ENCODE peak calls at places on chromosomes 12 and 14, in seven cellular contexts. One of them, this sample, is unnamed.

GRCh38 chr14:28766505-28767238 is at the start of gene FOXG1:
- DNase-seq in B cell: no peak
- DNase-seq in epithelial cell of esophagus: no peak
- DNase-seq in nephron progenitor cell: peak; percentile 53
- DNase-seq in cardiac fibroblast: no peak
- DNase-seq in foreskin keratinocyte: no peak
- DNase-seq in endothelial cell of umbilical vein: no peak
- DNase-seq in this sample: no peak

GRCh38 chr14:50967104-50967503 is 22.8 kb upstream of the PYGL start:
- DNase-seq in epithelial cell of esophagus: no peak
- DNase-seq in endothelial cell of umbilical vein: no peak
- DNase-seq in B cell: no peak
- DNase-seq in cardiac fibroblast: no peak
- DNase-seq in foreskin keratinocyte: no peak
- DNase-seq in nephron progenitor cell: no peak
- DNase-seq in this sample: no peak

GRCh38 chr14:85315290-85315689 is 214.7 kb upstream of the FLRT2 start:
- DNase-seq in foreskin keratinocyte: no peak
- DNase-seq in B cell: no peak
- DNase-seq in cardiac fibroblast: no peak
- DNase-seq in nephron progenitor cell: no peak
- DNase-seq in epithelial cell of esophagus: no peak
- DNase-seq in endothelial cell of umbilical vein: no peak
- DNase-seq in this sample: no peak

GRCh38 chr12:60522684-60523083 is 926.9 kb downstream of the SLC16A7 start:
- DNase-seq in nephron progenitor cell: no peak
- DNase-seq in foreskin keratinocyte: no peak
- DNase-seq in epithelial cell of esophagus: no peak
- DNase-seq in endothelial cell of umbilical vein: no peak
- DNase-seq in B cell: no peak
- DNase-seq in cardiac fibroblast: no peak
- DNase-seq in this sample: no peak

GRCh38 chr14:95314609-95315008 is 5.1 kb downstream of the CLMN start:
- DNase-seq in B cell: no peak
- DNase-seq in epithelial cell of esophagus: peak; percentile 88
- DNase-seq in foreskin keratinocyte: no peak
- DNase-seq in cardiac fibroblast: peak; percentile 52
- DNase-seq in nephron progenitor cell: no peak
- DNase-seq in endothelial cell of umbilical vein: no peak
- DNase-seq in this sample: peak; percentile 74

GRCh38 chr12:87667378-87667777 is 361.8 kb downstream of the C12orf50 start:
- DNase-seq in cardiac fibroblast: peak; percentile 64
- DNase-seq in nephron progenitor cell: no peak
- DNase-seq in B cell: no peak
- DNase-seq in epithelial cell of esophagus: peak; percentile 55
- DNase-seq in foreskin keratinocyte: no peak
- DNase-seq in endothelial cell of umbilical vein: no peak
- DNase-seq in this sample: no peak

GRCh38 chr12:45435945-45436710 is 220.2 kb downstream of the ANO6 start:
- DNase-seq in nephron progenitor cell: no peak
- DNase-seq in B cell: no peak
- DNase-seq in epithelial cell of esophagus: no peak
- DNase-seq in endothelial cell of umbilical vein: peak; percentile 43
- DNase-seq in foreskin keratinocyte: no peak
- DNase-seq in cardiac fibroblast: no peak
- DNase-seq in this sample: no peak

GRCh38 chr12:86530996-86531655 is 274.9 kb upstream of the MGAT4C start:
- DNase-seq in B cell: no peak
- DNase-seq in cardiac fibroblast: peak; percentile 49
- DNase-seq in epithelial cell of esophagus: peak; percentile 63
- DNase-seq in endothelial cell of umbilical vein: no peak
- DNase-seq in foreskin keratinocyte: no peak
- DNase-seq in nephron progenitor cell: no peak
- DNase-seq in this sample: no peak

GRCh38 chr14:29821665-29822429 is 105.8 kb downstream of the PRKD1 start:
- DNase-seq in foreskin keratinocyte: no peak
- DNase-seq in nephron progenitor cell: no peak
- DNase-seq in endothelial cell of umbilical vein: no peak
- DNase-seq in B cell: no peak
- DNase-seq in epithelial cell of esophagus: no peak
- DNase-seq in cardiac fibroblast: peak; percentile 27
- DNase-seq in this sample: no peak

GRCh38 chr12:104049278-104050257 is at the start of gene GLT8D2:
- DNase-seq in endothelial cell of umbilical vein: peak; percentile 43
- DNase-seq in foreskin keratinocyte: no peak
- DNase-seq in B cell: no peak
- DNase-seq in cardiac fibroblast: peak; percentile 71
- DNase-seq in epithelial cell of esophagus: peak; percentile 52
- DNase-seq in nephron progenitor cell: peak; percentile 77
- DNase-seq in this sample: no peak

GRCh38 chr14:26427059-26427458 is 170.8 kb downstream of the NOVA1 start:
- DNase-seq in epithelial cell of esophagus: no peak
- DNase-seq in cardiac fibroblast: peak; percentile 61
- DNase-seq in B cell: no peak
- DNase-seq in endothelial cell of umbilical vein: peak; percentile 58
- DNase-seq in foreskin keratinocyte: no peak
- DNase-seq in nephron progenitor cell: no peak
- DNase-seq in this sample: no peak

GRCh38 chr14:37655418-37655817 is 60.0 kb downstream of the TTC6 start:
- DNase-seq in nephron progenitor cell: no peak
- DNase-seq in cardiac fibroblast: peak; percentile 39
- DNase-seq in foreskin keratinocyte: no peak
- DNase-seq in epithelial cell of esophagus: peak; percentile 18
- DNase-seq in endothelial cell of umbilical vein: no peak
- DNase-seq in B cell: no peak
- DNase-seq in this sample: no peak

GRCh38 chr14:94355191-94355794 is 32.2 kb upstream of the SERPINA6 start:
- DNase-seq in foreskin keratinocyte: peak; percentile 37
- DNase-seq in B cell: no peak
- DNase-seq in nephron progenitor cell: peak; percentile 32
- DNase-seq in epithelial cell of esophagus: peak; percentile 77
- DNase-seq in cardiac fibroblast: peak; percentile 60
- DNase-seq in endothelial cell of umbilical vein: no peak
- DNase-seq in this sample: no peak

GRCh38 chr12:50050410-50051280 is 6.8 kb upstream of the ASIC1 start:
- DNase-seq in foreskin keratinocyte: no peak
- DNase-seq in B cell: no peak
- DNase-seq in endothelial cell of umbilical vein: no peak
- DNase-seq in nephron progenitor cell: peak; percentile 49
- DNase-seq in cardiac fibroblast: peak; percentile 66
- DNase-seq in epithelial cell of esophagus: peak; percentile 48
- DNase-seq in this sample: no peak

GRCh38 chr12:115916910-115917668 is 360.4 kb downstream of the MED13L start:
- DNase-seq in endothelial cell of umbilical vein: peak; percentile 5
- DNase-seq in cardiac fibroblast: peak; percentile 13
- DNase-seq in foreskin keratinocyte: no peak
- DNase-seq in epithelial cell of esophagus: peak; percentile 68
- DNase-seq in nephron progenitor cell: peak; percentile 89
- DNase-seq in B cell: peak; percentile 65
- DNase-seq in this sample: peak; percentile 86

GRCh38 chr12:66905201-66905600 is 226.3 kb upstream of the GRIP1 start:
- DNase-seq in nephron progenitor cell: no peak
- DNase-seq in endothelial cell of umbilical vein: no peak
- DNase-seq in B cell: no peak
- DNase-seq in epithelial cell of esophagus: peak; percentile 54
- DNase-seq in cardiac fibroblast: no peak
- DNase-seq in foreskin keratinocyte: no peak
- DNase-seq in this sample: no peak

GRCh38 chr12:92493816-92494215 is 209.0 kb upstream of the PLEKHG7 start:
- DNase-seq in cardiac fibroblast: peak; percentile 23
- DNase-seq in endothelial cell of umbilical vein: no peak
- DNase-seq in epithelial cell of esophagus: peak; percentile 17
- DNase-seq in B cell: no peak
- DNase-seq in foreskin keratinocyte: no peak
- DNase-seq in nephron progenitor cell: no peak
- DNase-seq in this sample: no peak

GRCh38 chr12:10395390-10395998 is 5.7 kb upstream of the KLRK1 start:
- DNase-seq in endothelial cell of umbilical vein: no peak
- DNase-seq in B cell: no peak
- DNase-seq in nephron progenitor cell: no peak
- DNase-seq in foreskin keratinocyte: peak; percentile 87
- DNase-seq in cardiac fibroblast: peak; percentile 78
- DNase-seq in epithelial cell of esophagus: peak; percentile 92
- DNase-seq in this sample: peak; percentile 36

GRCh38 chr12:63353559-63353958 is 202.6 kb upstream of the AVPR1A start:
- DNase-seq in foreskin keratinocyte: no peak
- DNase-seq in epithelial cell of esophagus: peak; percentile 70
- DNase-seq in B cell: no peak
- DNase-seq in cardiac fibroblast: peak; percentile 55
- DNase-seq in nephron progenitor cell: no peak
- DNase-seq in endothelial cell of umbilical vein: peak; percentile 70
- DNase-seq in this sample: no peak

GRCh38 chr14:102504951-102505600 is 4.5 kb downstream of the ANKRD9 start:
- DNase-seq in foreskin keratinocyte: no peak
- DNase-seq in cardiac fibroblast: no peak
- DNase-seq in nephron progenitor cell: no peak
- DNase-seq in endothelial cell of umbilical vein: no peak
- DNase-seq in epithelial cell of esophagus: no peak
- DNase-seq in B cell: peak; percentile 34
- DNase-seq in this sample: no peak

DNA sequence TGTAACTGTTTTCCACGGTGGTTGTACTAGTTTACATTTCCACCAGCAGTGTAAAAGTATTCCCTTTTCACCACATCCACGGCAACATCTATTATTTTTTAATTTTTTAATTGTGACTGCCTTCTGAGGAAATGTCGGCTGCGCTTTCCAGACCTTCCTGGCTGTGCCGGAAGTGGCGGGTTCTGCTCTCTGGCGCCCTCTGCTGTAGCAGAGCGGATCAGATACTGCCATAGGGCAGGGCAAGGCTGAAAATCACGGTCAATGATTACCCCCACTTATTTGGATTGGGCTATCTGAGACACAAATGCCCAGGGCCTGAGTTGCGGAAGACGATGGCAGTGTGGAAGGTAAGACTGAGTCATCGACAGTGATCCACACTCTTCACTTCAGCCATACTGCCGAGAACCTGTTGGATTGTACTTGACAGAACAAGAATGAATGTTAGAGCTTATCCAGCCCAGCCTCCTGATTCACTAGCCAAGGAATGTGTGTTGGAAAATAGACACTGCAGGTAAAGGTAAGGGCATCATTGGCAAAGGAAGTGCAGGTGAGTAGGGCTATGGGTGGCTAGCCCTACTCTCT is 124.2 kb downstream of the NTF3 start:
- DNase-seq in nephron progenitor cell: peak; percentile 31
- DNase-seq in foreskin keratinocyte: no peak
- DNase-seq in B cell: no peak
- DNase-seq in epithelial cell of esophagus: no peak
- DNase-seq in cardiac fibroblast: no peak
- DNase-seq in endothelial cell of umbilical vein: no peak
- DNase-seq in this sample: no peak
- TF ChIP-seq CTCF in nephron progenitor cell: no peak
- TF ChIP-seq CTCF in foreskin keratinocyte: peak; percentile 50
- TF ChIP-seq CTCF in B cell: no peak
- TF ChIP-seq CTCF in epithelial cell of esophagus: peak; percentile 2
- TF ChIP-seq CTCF in cardiac fibroblast: peak; percentile 8
- TF ChIP-seq CTCF in endothelial cell of umbilical vein: peak; percentile 36
- TF ChIP-seq CTCF in this sample: peak; percentile 10

DNA sequence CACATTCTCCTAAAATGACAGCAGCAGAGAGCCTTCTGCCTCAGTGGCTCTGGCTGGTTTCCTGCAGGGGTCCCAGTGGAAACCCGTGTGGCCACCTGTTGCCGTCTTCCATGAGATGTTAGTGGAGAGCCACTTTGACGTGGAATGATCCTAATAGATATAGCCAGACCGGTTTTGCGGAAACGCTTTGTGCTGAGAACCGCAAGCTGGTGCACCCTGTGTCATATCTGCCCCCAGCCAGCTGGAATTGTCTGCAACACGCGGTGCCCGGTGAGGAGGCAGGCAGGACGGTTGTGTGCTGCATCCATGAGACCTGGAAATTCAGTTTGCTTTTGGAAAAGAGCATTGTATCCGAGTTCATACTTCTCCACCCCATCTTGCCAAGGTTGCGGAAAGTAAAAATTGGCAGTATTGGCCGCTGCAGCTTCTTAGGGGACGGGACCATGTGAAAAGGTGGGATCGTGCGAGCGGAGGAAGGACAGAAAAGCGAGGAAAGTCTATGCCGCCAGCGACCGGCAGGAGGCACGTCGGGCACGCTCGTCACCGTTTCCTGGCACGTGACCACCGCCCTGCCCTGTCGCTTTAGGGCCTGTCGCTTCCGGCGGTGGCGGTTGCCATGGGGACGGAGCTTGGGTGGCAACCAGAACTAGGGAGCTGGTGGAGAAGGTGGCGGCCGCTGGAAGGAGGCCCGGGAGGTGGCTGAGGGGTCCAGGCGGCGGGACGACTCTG is at the start of gene CFAP251:
- DNase-seq in cardiac fibroblast: peak; percentile 65
- DNase-seq in B cell: peak; percentile 97
- DNase-seq in epithelial cell of esophagus: peak; percentile 89
- DNase-seq in endothelial cell of umbilical vein: peak; percentile 81
- DNase-seq in nephron progenitor cell: peak; percentile 92
- DNase-seq in foreskin keratinocyte: peak; percentile 46
- DNase-seq in this sample: peak; percentile 96
- TF ChIP-seq CTCF in cardiac fibroblast: peak; percentile 51
- TF ChIP-seq CTCF in B cell: peak; percentile 86
- TF ChIP-seq CTCF in epithelial cell of esophagus: peak; percentile 68
- TF ChIP-seq CTCF in endothelial cell of umbilical vein: peak; percentile 71
- TF ChIP-seq CTCF in nephron progenitor cell: peak; percentile 60
- TF ChIP-seq CTCF in foreskin keratinocyte: no peak
- TF ChIP-seq CTCF in this sample: peak; percentile 50

GRCh38 chr12:76878899-76879709 is at the start of gene CSRP2:
- DNase-seq in foreskin keratinocyte: peak; percentile 54
- DNase-seq in nephron progenitor cell: peak; percentile 96
- DNase-seq in B cell: peak; percentile 52
- DNase-seq in endothelial cell of umbilical vein: peak; percentile 86
- DNase-seq in cardiac fibroblast: peak; percentile 74
- DNase-seq in epithelial cell of esophagus: peak; percentile 92
- DNase-seq in this sample: peak; percentile 92

GRCh38 chr12:76879710-76880025 is 849 bp upstream of the CSRP2 start:
- DNase-seq in cardiac fibroblast: no peak
- DNase-seq in endothelial cell of umbilical vein: no peak
- DNase-seq in epithelial cell of esophagus: no peak
- DNase-seq in nephron progenitor cell: peak; percentile 50
- DNase-seq in foreskin keratinocyte: no peak
- DNase-seq in B cell: no peak
- DNase-seq in this sample: no peak

GRCh38 chr12:76876696-76877229 is 2.1 kb downstream of the CSRP2 start:
- DNase-seq in B cell: no peak
- DNase-seq in nephron progenitor cell: no peak
- DNase-seq in foreskin keratinocyte: peak; percentile 67
- DNase-seq in cardiac fibroblast: no peak
- DNase-seq in endothelial cell of umbilical vein: no peak
- DNase-seq in epithelial cell of esophagus: peak; percentile 92
- DNase-seq in this sample: no peak

GRCh38 chr12:76880156-76881023 is 1.6 kb upstream of the CSRP2 start:
- DNase-seq in endothelial cell of umbilical vein: peak; percentile 29
- DNase-seq in B cell: no peak
- DNase-seq in nephron progenitor cell: no peak
- DNase-seq in epithelial cell of esophagus: no peak
- DNase-seq in cardiac fibroblast: no peak
- DNase-seq in foreskin keratinocyte: no peak
- DNase-seq in this sample: no peak

GRCh38 chr12:76878045-76878898 is 547 bp downstream of the CSRP2 start:
- DNase-seq in cardiac fibroblast: no peak
- DNase-seq in foreskin keratinocyte: peak; percentile 27
- DNase-seq in B cell: no peak
- DNase-seq in epithelial cell of esophagus: peak; percentile 61
- DNase-seq in nephron progenitor cell: peak; percentile 60
- DNase-seq in endothelial cell of umbilical vein: peak; percentile 22
- DNase-seq in this sample: peak; percentile 51
- TF ChIP-seq CTCF in cardiac fibroblast: peak; percentile 13
- TF ChIP-seq CTCF in foreskin keratinocyte: peak; percentile 11
- TF ChIP-seq CTCF in B cell: peak; percentile 45
- TF ChIP-seq CTCF in epithelial cell of esophagus: peak; percentile 19
- TF ChIP-seq CTCF in nephron progenitor cell: peak; percentile 42
- TF ChIP-seq CTCF in endothelial cell of umbilical vein: peak; percentile 27
- TF ChIP-seq CTCF in this sample: no peak

GRCh38 chr14:104075530-104076151 is 9.9 kb upstream of the ASPG start:
- DNase-seq in B cell: no peak
- DNase-seq in nephron progenitor cell: no peak
- DNase-seq in cardiac fibroblast: no peak
- DNase-seq in endothelial cell of umbilical vein: no peak
- DNase-seq in epithelial cell of esophagus: peak; percentile 18
- DNase-seq in foreskin keratinocyte: no peak
- DNase-seq in this sample: peak; percentile 18
- TF ChIP-seq CTCF in B cell: no peak
- TF ChIP-seq CTCF in nephron progenitor cell: peak; percentile 53
- TF ChIP-seq CTCF in cardiac fibroblast: peak; percentile 28
- TF ChIP-seq CTCF in endothelial cell of umbilical vein: peak; percentile 43
- TF ChIP-seq CTCF in epithelial cell of esophagus: peak; percentile 58
- TF ChIP-seq CTCF in foreskin keratinocyte: peak; percentile 56
- TF ChIP-seq CTCF in this sample: no peak

This sample was measured in GM20000.